ENCODE peak calls at places on chromosomes 16 and 17, in seven cellular contexts. One of them, this sample, is unnamed.

GRCh38 chr17:27533874-27534815 is 77.9 kb downstream of the KSR1 start:
- DNase-seq in H7: peak
- DNase-seq in lower lobe of right lung: no peak
- DNase-seq in memory B cell: no peak
- DNase-seq in kidney glomerular epithelial cell: peak
- DNase-seq in thoracic aorta: no peak
- DNase-seq in MM.1S: no peak
- DNase-seq in this sample: no peak

GRCh38 chr17:80311216-80311827 is 50.7 kb downstream of the RNF213 start:
- DNase-seq in lower lobe of right lung: no peak
- DNase-seq in H7: no peak
- DNase-seq in memory B cell: no peak
- DNase-seq in thoracic aorta: no peak
- DNase-seq in MM.1S: no peak
- DNase-seq in kidney glomerular epithelial cell: no peak
- DNase-seq in this sample: no peak

GRCh38 chr17:70313450-70313849 is 144.1 kb downstream of the KCNJ2 start:
- DNase-seq in lower lobe of right lung: no peak
- DNase-seq in MM.1S: no peak
- DNase-seq in H7: no peak
- DNase-seq in memory B cell: no peak
- DNase-seq in kidney glomerular epithelial cell: no peak
- DNase-seq in thoracic aorta: no peak
- DNase-seq in this sample: no peak

GRCh38 chr16:31461201-31461920 is 2.1 kb downstream of the ARMC5 start:
- DNase-seq in kidney glomerular epithelial cell: no peak
- DNase-seq in lower lobe of right lung: no peak
- DNase-seq in H7: no peak
- DNase-seq in MM.1S: no peak
- DNase-seq in thoracic aorta: no peak
- DNase-seq in memory B cell: no peak
- DNase-seq in this sample: no peak

GRCh38 chr16:2388875-2389433 is 40.3 kb upstream of the CCNF start:
- DNase-seq in memory B cell: no peak
- DNase-seq in kidney glomerular epithelial cell: no peak
- DNase-seq in thoracic aorta: no peak
- DNase-seq in MM.1S: no peak
- DNase-seq in lower lobe of right lung: no peak
- DNase-seq in H7: no peak
- DNase-seq in this sample: no peak

GRCh38 chr16:19213885-19214284 is 45.8 kb downstream of the SYT17 start:
- DNase-seq in memory B cell: no peak
- DNase-seq in MM.1S: no peak
- DNase-seq in kidney glomerular epithelial cell: no peak
- DNase-seq in H7: no peak
- DNase-seq in thoracic aorta: no peak
- DNase-seq in lower lobe of right lung: no peak
- DNase-seq in this sample: no peak

GRCh38 chr17:75260679-75261335 is 599 bp downstream of the GGA3 start:
- DNase-seq in memory B cell: no peak
- DNase-seq in kidney glomerular epithelial cell: no peak
- DNase-seq in thoracic aorta: no peak
- DNase-seq in lower lobe of right lung: no peak
- DNase-seq in MM.1S: no peak
- DNase-seq in H7: peak
- DNase-seq in this sample: no peak

GRCh38 chr16:58499615-58500328 is at the start of gene NDRG4:
- DNase-seq in thoracic aorta: no peak
- DNase-seq in memory B cell: no peak
- DNase-seq in kidney glomerular epithelial cell: peak
- DNase-seq in lower lobe of right lung: no peak
- DNase-seq in H7: peak
- DNase-seq in MM.1S: no peak
- DNase-seq in this sample: no peak

GRCh38 chr17:81165246-81166032 is at the start of gene PVALEF:
- DNase-seq in thoracic aorta: no peak
- DNase-seq in MM.1S: no peak
- DNase-seq in lower lobe of right lung: peak
- DNase-seq in H7: peak
- DNase-seq in memory B cell: no peak
- DNase-seq in kidney glomerular epithelial cell: no peak
- DNase-seq in this sample: no peak

GRCh38 chr16:11198817-11199216 is 57.2 kb downstream of the SOCS1 start:
- DNase-seq in H7: no peak
- DNase-seq in kidney glomerular epithelial cell: no peak
- DNase-seq in MM.1S: no peak
- DNase-seq in thoracic aorta: no peak
- DNase-seq in memory B cell: no peak
- DNase-seq in lower lobe of right lung: no peak
- DNase-seq in this sample: no peak

GRCh38 chr16:24583494-24583893 is 44.1 kb downstream of the RBBP6 start:
- DNase-seq in kidney glomerular epithelial cell: no peak
- DNase-seq in thoracic aorta: no peak
- DNase-seq in MM.1S: no peak
- DNase-seq in lower lobe of right lung: no peak
- DNase-seq in H7: no peak
- DNase-seq in memory B cell: no peak
- DNase-seq in this sample: no peak